ENCODE peak calls at places on chromosomes 12 and 14, in ten cellular contexts. One of them, this sample, is unnamed.

GRCh38 chr12:116592731-116593130 is 33.5 kb downstream of the MAP1LC3B2 start:
- DNase-seq in renal cortical epithelial cell: peak
- DNase-seq in HEK293T: no peak
- DNase-seq in neural progenitor cell: no peak
- DNase-seq in ACHN: no peak
- DNase-seq in DMS79: no peak
- DNase-seq in GM04504: no peak
- DNase-seq in effector CD4-positive, alpha-beta T cell: no peak
- DNase-seq in endodermal cell: no peak
- DNase-seq in stimulated activated naive CD8-positive, alpha-beta T cell treated with anti-CD3 and anti-CD28 coated beads, Interleukin-15, amount 100 ng/mL, for 72 hours: no peak
- DNase-seq in this sample: no peak

GRCh38 chr12:115230576-115230975 is 546.6 kb upstream of the TBX3 start:
- DNase-seq in renal cortical epithelial cell: no peak
- DNase-seq in HEK293T: no peak
- DNase-seq in neural progenitor cell: no peak
- DNase-seq in ACHN: no peak
- DNase-seq in DMS79: no peak
- DNase-seq in GM04504: no peak
- DNase-seq in effector CD4-positive, alpha-beta T cell: no peak
- DNase-seq in endodermal cell: no peak
- DNase-seq in stimulated activated naive CD8-positive, alpha-beta T cell treated with anti-CD3 and anti-CD28 coated beads, Interleukin-15, amount 100 ng/mL, for 72 hours: no peak
- DNase-seq in this sample: peak

GRCh38 chr12:39692258-39692853 is 72.8 kb upstream of the ABCD2 start:
- DNase-seq in renal cortical epithelial cell: peak
- DNase-seq in HEK293T: no peak
- DNase-seq in neural progenitor cell: no peak
- DNase-seq in ACHN: peak
- DNase-seq in DMS79: no peak
- DNase-seq in GM04504: no peak
- DNase-seq in effector CD4-positive, alpha-beta T cell: no peak
- DNase-seq in endodermal cell: no peak
- DNase-seq in stimulated activated naive CD8-positive, alpha-beta T cell treated with anti-CD3 and anti-CD28 coated beads, Interleukin-15, amount 100 ng/mL, for 72 hours: no peak
- DNase-seq in this sample: no peak

GRCh38 chr14:22472935-22473854 is 115.8 kb downstream of the DAD1 start:
- DNase-seq in renal cortical epithelial cell: peak
- DNase-seq in HEK293T: peak
- DNase-seq in neural progenitor cell: peak
- DNase-seq in ACHN: peak
- DNase-seq in DMS79: peak
- DNase-seq in GM04504: no peak
- DNase-seq in effector CD4-positive, alpha-beta T cell: no peak
- DNase-seq in endodermal cell: peak
- DNase-seq in stimulated activated naive CD8-positive, alpha-beta T cell treated with anti-CD3 and anti-CD28 coated beads, Interleukin-15, amount 100 ng/mL, for 72 hours: no peak
- DNase-seq in this sample: peak

GRCh38 chr14:81066672-81067071 is 111.3 kb downstream of the TSHR start:
- DNase-seq in renal cortical epithelial cell: no peak
- DNase-seq in HEK293T: no peak
- DNase-seq in neural progenitor cell: no peak
- DNase-seq in ACHN: no peak
- DNase-seq in DMS79: peak
- DNase-seq in GM04504: no peak
- DNase-seq in effector CD4-positive, alpha-beta T cell: no peak
- DNase-seq in endodermal cell: no peak
- DNase-seq in stimulated activated naive CD8-positive, alpha-beta T cell treated with anti-CD3 and anti-CD28 coated beads, Interleukin-15, amount 100 ng/mL, for 72 hours: no peak
- DNase-seq in this sample: no peak

GRCh38 chr14:73494593-73494992 is 3.9 kb downstream of the RIOX1 start:
- DNase-seq in renal cortical epithelial cell: no peak
- DNase-seq in HEK293T: no peak
- DNase-seq in neural progenitor cell: no peak
- DNase-seq in ACHN: no peak
- DNase-seq in DMS79: no peak
- DNase-seq in GM04504: no peak
- DNase-seq in effector CD4-positive, alpha-beta T cell: no peak
- DNase-seq in endodermal cell: no peak
- DNase-seq in stimulated activated naive CD8-positive, alpha-beta T cell treated with anti-CD3 and anti-CD28 coated beads, Interleukin-15, amount 100 ng/mL, for 72 hours: no peak
- DNase-seq in this sample: no peak

GRCh38 chr12:52528641-52529143 is 8.5 kb upstream of the KRT5 start:
- DNase-seq in renal cortical epithelial cell: no peak
- DNase-seq in HEK293T: no peak
- DNase-seq in neural progenitor cell: no peak
- DNase-seq in ACHN: no peak
- DNase-seq in DMS79: no peak
- DNase-seq in GM04504: no peak
- DNase-seq in effector CD4-positive, alpha-beta T cell: no peak
- DNase-seq in endodermal cell: peak
- DNase-seq in stimulated activated naive CD8-positive, alpha-beta T cell treated with anti-CD3 and anti-CD28 coated beads, Interleukin-15, amount 100 ng/mL, for 72 hours: no peak
- DNase-seq in this sample: no peak

GRCh38 chr12:123250471-123251383 is 17.5 kb downstream of the MTRFR start:
- DNase-seq in renal cortical epithelial cell: peak
- DNase-seq in HEK293T: no peak
- DNase-seq in neural progenitor cell: no peak
- DNase-seq in ACHN: peak
- DNase-seq in DMS79: no peak
- DNase-seq in GM04504: no peak
- DNase-seq in effector CD4-positive, alpha-beta T cell: no peak
- DNase-seq in endodermal cell: peak
- DNase-seq in stimulated activated naive CD8-positive, alpha-beta T cell treated with anti-CD3 and anti-CD28 coated beads, Interleukin-15, amount 100 ng/mL, for 72 hours: no peak
- DNase-seq in this sample: no peak

GRCh38 chr14:101944451-101944850 is 19.9 kb upstream of the DYNC1H1 start:
- DNase-seq in renal cortical epithelial cell: no peak
- DNase-seq in HEK293T: no peak
- DNase-seq in neural progenitor cell: no peak
- DNase-seq in ACHN: no peak
- DNase-seq in DMS79: no peak
- DNase-seq in GM04504: no peak
- DNase-seq in effector CD4-positive, alpha-beta T cell: no peak
- DNase-seq in endodermal cell: no peak
- DNase-seq in stimulated activated naive CD8-positive, alpha-beta T cell treated with anti-CD3 and anti-CD28 coated beads, Interleukin-15, amount 100 ng/mL, for 72 hours: no peak
- DNase-seq in this sample: no peak

GRCh38 chr14:99036594-99037293 is 235.3 kb downstream of the BCL11B start:
- DNase-seq in renal cortical epithelial cell: no peak
- DNase-seq in HEK293T: no peak
- DNase-seq in neural progenitor cell: peak
- DNase-seq in ACHN: no peak
- DNase-seq in DMS79: no peak
- DNase-seq in GM04504: no peak
- DNase-seq in effector CD4-positive, alpha-beta T cell: no peak
- DNase-seq in endodermal cell: peak
- DNase-seq in stimulated activated naive CD8-positive, alpha-beta T cell treated with anti-CD3 and anti-CD28 coated beads, Interleukin-15, amount 100 ng/mL, for 72 hours: no peak
- DNase-seq in this sample: no peak

GRCh38 chr14:69587389-69587788 is 12.7 kb upstream of the CCDC177 start:
- DNase-seq in renal cortical epithelial cell: no peak
- DNase-seq in HEK293T: no peak
- DNase-seq in neural progenitor cell: no peak
- DNase-seq in ACHN: no peak
- DNase-seq in DMS79: no peak
- DNase-seq in GM04504: no peak
- DNase-seq in effector CD4-positive, alpha-beta T cell: no peak
- DNase-seq in endodermal cell: no peak
- DNase-seq in stimulated activated naive CD8-positive, alpha-beta T cell treated with anti-CD3 and anti-CD28 coated beads, Interleukin-15, amount 100 ng/mL, for 72 hours: no peak
- DNase-seq in this sample: no peak

GRCh38 chr12:113805673-113806072 is 160.5 kb downstream of the RBM19 start:
- DNase-seq in renal cortical epithelial cell: no peak
- DNase-seq in HEK293T: no peak
- DNase-seq in neural progenitor cell: no peak
- DNase-seq in ACHN: no peak
- DNase-seq in DMS79: no peak
- DNase-seq in GM04504: no peak
- DNase-seq in effector CD4-positive, alpha-beta T cell: no peak
- DNase-seq in endodermal cell: no peak
- DNase-seq in stimulated activated naive CD8-positive, alpha-beta T cell treated with anti-CD3 and anti-CD28 coated beads, Interleukin-15, amount 100 ng/mL, for 72 hours: no peak
- DNase-seq in this sample: no peak

GRCh38 chr14:49687942-49688700 is at the start of gene POLE2:
- DNase-seq in renal cortical epithelial cell: no peak
- DNase-seq in HEK293T: peak
- DNase-seq in neural progenitor cell: peak
- DNase-seq in ACHN: peak
- DNase-seq in DMS79: peak
- DNase-seq in GM04504: no peak
- DNase-seq in effector CD4-positive, alpha-beta T cell: peak
- DNase-seq in endodermal cell: peak
- DNase-seq in stimulated activated naive CD8-positive, alpha-beta T cell treated with anti-CD3 and anti-CD28 coated beads, Interleukin-15, amount 100 ng/mL, for 72 hours: peak
- DNase-seq in this sample: peak

GRCh38 chr12:67735868-67736267 is 87.3 kb downstream of the DYRK2 start:
- DNase-seq in renal cortical epithelial cell: no peak
- DNase-seq in HEK293T: no peak
- DNase-seq in neural progenitor cell: no peak
- DNase-seq in ACHN: no peak
- DNase-seq in DMS79: no peak
- DNase-seq in GM04504: no peak
- DNase-seq in effector CD4-positive, alpha-beta T cell: no peak
- DNase-seq in endodermal cell: no peak
- DNase-seq in stimulated activated naive CD8-positive, alpha-beta T cell treated with anti-CD3 and anti-CD28 coated beads, Interleukin-15, amount 100 ng/mL, for 72 hours: no peak
- DNase-seq in this sample: no peak

GRCh38 chr12:107818984-107819383 is 44.5 kb downstream of the ASCL4 start:
- DNase-seq in renal cortical epithelial cell: no peak
- DNase-seq in HEK293T: no peak
- DNase-seq in neural progenitor cell: peak
- DNase-seq in ACHN: peak
- DNase-seq in DMS79: no peak
- DNase-seq in GM04504: peak
- DNase-seq in effector CD4-positive, alpha-beta T cell: no peak
- DNase-seq in endodermal cell: peak
- DNase-seq in stimulated activated naive CD8-positive, alpha-beta T cell treated with anti-CD3 and anti-CD28 coated beads, Interleukin-15, amount 100 ng/mL, for 72 hours: no peak
- DNase-seq in this sample: no peak

GRCh38 chr12:3252416-3252815 is 175.2 kb downstream of the TSPAN9 start:
- DNase-seq in renal cortical epithelial cell: no peak
- DNase-seq in HEK293T: no peak
- DNase-seq in neural progenitor cell: no peak
- DNase-seq in ACHN: no peak
- DNase-seq in DMS79: peak
- DNase-seq in GM04504: peak
- DNase-seq in effector CD4-positive, alpha-beta T cell: no peak
- DNase-seq in endodermal cell: no peak
- DNase-seq in stimulated activated naive CD8-positive, alpha-beta T cell treated with anti-CD3 and anti-CD28 coated beads, Interleukin-15, amount 100 ng/mL, for 72 hours: no peak
- DNase-seq in this sample: no peak

GRCh38 chr14:33014710-33015109 is 76.0 kb downstream of the NPAS3 start:
- DNase-seq in renal cortical epithelial cell: no peak
- DNase-seq in HEK293T: no peak
- DNase-seq in neural progenitor cell: peak
- DNase-seq in ACHN: no peak
- DNase-seq in DMS79: no peak
- DNase-seq in GM04504: no peak
- DNase-seq in effector CD4-positive, alpha-beta T cell: no peak
- DNase-seq in endodermal cell: no peak
- DNase-seq in stimulated activated naive CD8-positive, alpha-beta T cell treated with anti-CD3 and anti-CD28 coated beads, Interleukin-15, amount 100 ng/mL, for 72 hours: no peak
- DNase-seq in this sample: no peak

GRCh38 chr12:57726884-57727757 is 11.4 kb downstream of the AGAP2 start:
- DNase-seq in renal cortical epithelial cell: peak
- DNase-seq in HEK293T: no peak
- DNase-seq in neural progenitor cell: peak
- DNase-seq in ACHN: peak
- DNase-seq in DMS79: peak
- DNase-seq in GM04504: no peak
- DNase-seq in effector CD4-positive, alpha-beta T cell: no peak
- DNase-seq in endodermal cell: peak
- DNase-seq in stimulated activated naive CD8-positive, alpha-beta T cell treated with anti-CD3 and anti-CD28 coated beads, Interleukin-15, amount 100 ng/mL, for 72 hours: peak
- DNase-seq in this sample: peak

GRCh38 chr12:26746315-26746714 is 86.7 kb downstream of the ITPR2 start:
- DNase-seq in renal cortical epithelial cell: peak
- DNase-seq in HEK293T: no peak
- DNase-seq in neural progenitor cell: no peak
- DNase-seq in ACHN: peak
- DNase-seq in DMS79: no peak
- DNase-seq in GM04504: peak
- DNase-seq in effector CD4-positive, alpha-beta T cell: no peak
- DNase-seq in endodermal cell: no peak
- DNase-seq in stimulated activated naive CD8-positive, alpha-beta T cell treated with anti-CD3 and anti-CD28 coated beads, Interleukin-15, amount 100 ng/mL, for 72 hours: no peak
- DNase-seq in this sample: no peak

GRCh38 chr14:21104448-21105060 is 3.7 kb downstream of the TMEM253 start:
- DNase-seq in renal cortical epithelial cell: peak
- DNase-seq in HEK293T: peak
- DNase-seq in neural progenitor cell: peak
- DNase-seq in ACHN: peak
- DNase-seq in DMS79: peak
- DNase-seq in GM04504: no peak
- DNase-seq in effector CD4-positive, alpha-beta T cell: peak
- DNase-seq in endodermal cell: peak
- DNase-seq in stimulated activated naive CD8-positive, alpha-beta T cell treated with anti-CD3 and anti-CD28 coated beads, Interleukin-15, amount 100 ng/mL, for 72 hours: peak
- DNase-seq in this sample: peak

GRCh38 chr14:68111733-68112270 is 292.2 kb downstream of the RAD51B start:
- DNase-seq in renal cortical epithelial cell: peak
- DNase-seq in HEK293T: no peak
- DNase-seq in neural progenitor cell: no peak
- DNase-seq in ACHN: no peak
- DNase-seq in DMS79: peak
- DNase-seq in GM04504: no peak
- DNase-seq in effector CD4-positive, alpha-beta T cell: no peak
- DNase-seq in endodermal cell: no peak
- DNase-seq in stimulated activated naive CD8-positive, alpha-beta T cell treated with anti-CD3 and anti-CD28 coated beads, Interleukin-15, amount 100 ng/mL, for 72 hours: no peak
- DNase-seq in this sample: no peak

GRCh38 chr14:76995279-76996035 is 33.1 kb downstream of the IRF2BPL start:
- DNase-seq in renal cortical epithelial cell: peak
- DNase-seq in HEK293T: no peak
- DNase-seq in neural progenitor cell: no peak
- DNase-seq in ACHN: no peak
- DNase-seq in DMS79: no peak
- DNase-seq in GM04504: no peak
- DNase-seq in effector CD4-positive, alpha-beta T cell: no peak
- DNase-seq in endodermal cell: peak
- DNase-seq in stimulated activated naive CD8-positive, alpha-beta T cell treated with anti-CD3 and anti-CD28 coated beads, Interleukin-15, amount 100 ng/mL, for 72 hours: no peak
- DNase-seq in this sample: no peak

GRCh38 chr14:35959835-35960234 is 133.7 kb downstream of the BRMS1L start:
- DNase-seq in renal cortical epithelial cell: peak
- DNase-seq in HEK293T: no peak
- DNase-seq in neural progenitor cell: no peak
- DNase-seq in ACHN: peak
- DNase-seq in DMS79: no peak
- DNase-seq in GM04504: no peak
- DNase-seq in effector CD4-positive, alpha-beta T cell: no peak
- DNase-seq in endodermal cell: no peak
- DNase-seq in stimulated activated naive CD8-positive, alpha-beta T cell treated with anti-CD3 and anti-CD28 coated beads, Interleukin-15, amount 100 ng/mL, for 72 hours: no peak
- DNase-seq in this sample: no peak

GRCh38 chr12:3418609-3419469 is 72.2 kb upstream of the PRMT8 start:
- DNase-seq in renal cortical epithelial cell: no peak
- DNase-seq in HEK293T: no peak
- DNase-seq in neural progenitor cell: no peak
- DNase-seq in ACHN: no peak
- DNase-seq in DMS79: peak
- DNase-seq in GM04504: no peak
- DNase-seq in effector CD4-positive, alpha-beta T cell: no peak
- DNase-seq in endodermal cell: peak
- DNase-seq in stimulated activated naive CD8-positive, alpha-beta T cell treated with anti-CD3 and anti-CD28 coated beads, Interleukin-15, amount 100 ng/mL, for 72 hours: no peak
- DNase-seq in this sample: no peak

GRCh38 chr12:123972448-123973401 is at the start of the genes CCDC92 and ZNF664:
- DNase-seq in renal cortical epithelial cell: peak
- DNase-seq in HEK293T: peak
- DNase-seq in neural progenitor cell: peak
- DNase-seq in ACHN: peak
- DNase-seq in DMS79: peak
- DNase-seq in GM04504: peak
- DNase-seq in effector CD4-positive, alpha-beta T cell: peak
- DNase-seq in endodermal cell: peak
- DNase-seq in stimulated activated naive CD8-positive, alpha-beta T cell treated with anti-CD3 and anti-CD28 coated beads, Interleukin-15, amount 100 ng/mL, for 72 hours: peak
- DNase-seq in this sample: peak

GRCh38 chr14:99971929-99972747 is 93.1 kb upstream of the EVL start:
- DNase-seq in renal cortical epithelial cell: no peak
- DNase-seq in HEK293T: peak
- DNase-seq in neural progenitor cell: peak
- DNase-seq in ACHN: no peak
- DNase-seq in DMS79: peak
- DNase-seq in GM04504: no peak
- DNase-seq in effector CD4-positive, alpha-beta T cell: no peak
- DNase-seq in endodermal cell: peak
- DNase-seq in stimulated activated naive CD8-positive, alpha-beta T cell treated with anti-CD3 and anti-CD28 coated beads, Interleukin-15, amount 100 ng/mL, for 72 hours: peak
- DNase-seq in this sample: no peak

GRCh38 chr12:127381681-127382080 is 885.3 kb upstream of the TMEM132C start:
- DNase-seq in renal cortical epithelial cell: peak
- DNase-seq in HEK293T: no peak
- DNase-seq in neural progenitor cell: no peak
- DNase-seq in ACHN: no peak
- DNase-seq in DMS79: no peak
- DNase-seq in GM04504: no peak
- DNase-seq in effector CD4-positive, alpha-beta T cell: no peak
- DNase-seq in endodermal cell: no peak
- DNase-seq in stimulated activated naive CD8-positive, alpha-beta T cell treated with anti-CD3 and anti-CD28 coated beads, Interleukin-15, amount 100 ng/mL, for 72 hours: no peak
- DNase-seq in this sample: no peak

GRCh38 chr12:90940872-90941499 is 14.0 kb downstream of the CCER1 start:
- DNase-seq in renal cortical epithelial cell: peak
- DNase-seq in HEK293T: peak
- DNase-seq in neural progenitor cell: peak
- DNase-seq in ACHN: peak
- DNase-seq in DMS79: no peak
- DNase-seq in GM04504: no peak
- DNase-seq in effector CD4-positive, alpha-beta T cell: no peak
- DNase-seq in endodermal cell: no peak
- DNase-seq in stimulated activated naive CD8-positive, alpha-beta T cell treated with anti-CD3 and anti-CD28 coated beads, Interleukin-15, amount 100 ng/mL, for 72 hours: no peak
- DNase-seq in this sample: no peak